ENCODE peak calls at places on chromosomes 12 and 14, in eight cellular contexts. One of them, this sample, is unnamed.

GRCh38 chr12:3223601-3224529 is 146.7 kb downstream of the TSPAN9 start:
- DNase-seq in GM12892: no peak
- DNase-seq in endothelial cell of umbilical vein: no peak
- DNase-seq in Panc1: no peak
- DNase-seq in stomach: no peak
- DNase-seq in suprapubic skin: no peak
- DNase-seq in transverse colon: no peak
- DNase-seq in breast epithelium: no peak
- DNase-seq in this sample: no peak

GRCh38 chr12:80513211-80513610 is 69.2 kb downstream of the PTPRQ start:
- DNase-seq in stomach: no peak
- DNase-seq in endothelial cell of umbilical vein: no peak
- DNase-seq in suprapubic skin: no peak
- DNase-seq in breast epithelium: no peak
- DNase-seq in GM12892: no peak
- DNase-seq in Panc1: no peak
- DNase-seq in transverse colon: no peak
- DNase-seq in this sample: no peak

GRCh38 chr14:63045234-63045611 is at the start of gene KCNH5:
- DNase-seq in endothelial cell of umbilical vein: peak
- DNase-seq in GM12892: peak
- DNase-seq in transverse colon: no peak
- DNase-seq in suprapubic skin: no peak
- DNase-seq in stomach: no peak
- DNase-seq in breast epithelium: no peak
- DNase-seq in Panc1: no peak
- DNase-seq in this sample: peak

GRCh38 chr14:92794547-92794941 is 439 bp downstream of the GOLGA5 start:
- DNase-seq in endothelial cell of umbilical vein: peak
- DNase-seq in suprapubic skin: no peak
- DNase-seq in breast epithelium: no peak
- DNase-seq in stomach: no peak
- DNase-seq in Panc1: no peak
- DNase-seq in transverse colon: peak
- DNase-seq in GM12892: no peak
- DNase-seq in this sample: peak

GRCh38 chr14:51335521-51335920 is 95.5 kb downstream of the TMX1 start:
- DNase-seq in GM12892: no peak
- DNase-seq in stomach: no peak
- DNase-seq in breast epithelium: no peak
- DNase-seq in Panc1: no peak
- DNase-seq in suprapubic skin: peak
- DNase-seq in transverse colon: peak
- DNase-seq in endothelial cell of umbilical vein: no peak
- DNase-seq in this sample: no peak

GRCh38 chr12:3496964-3497363 is 6.0 kb downstream of the PRMT8 start:
- DNase-seq in GM12892: no peak
- DNase-seq in endothelial cell of umbilical vein: no peak
- DNase-seq in transverse colon: no peak
- DNase-seq in suprapubic skin: no peak
- DNase-seq in stomach: no peak
- DNase-seq in breast epithelium: no peak
- DNase-seq in Panc1: no peak
- DNase-seq in this sample: no peak

GRCh38 chr12:75655233-75655879 is 143.9 kb upstream of the KRR1 start:
- DNase-seq in endothelial cell of umbilical vein: no peak
- DNase-seq in GM12892: no peak
- DNase-seq in breast epithelium: no peak
- DNase-seq in suprapubic skin: no peak
- DNase-seq in stomach: no peak
- DNase-seq in Panc1: no peak
- DNase-seq in transverse colon: no peak
- DNase-seq in this sample: no peak

GRCh38 chr12:101782544-101782855 is 43.2 kb upstream of the SYCP3 start:
- DNase-seq in breast epithelium: no peak
- DNase-seq in Panc1: no peak
- DNase-seq in GM12892: no peak
- DNase-seq in stomach: no peak
- DNase-seq in suprapubic skin: no peak
- DNase-seq in transverse colon: no peak
- DNase-seq in endothelial cell of umbilical vein: no peak
- DNase-seq in this sample: no peak

GRCh38 chr14:65664436-65664835 is 251.9 kb downstream of the FUT8 start:
- DNase-seq in GM12892: no peak
- DNase-seq in stomach: no peak
- DNase-seq in suprapubic skin: no peak
- DNase-seq in Panc1: no peak
- DNase-seq in transverse colon: no peak
- DNase-seq in breast epithelium: no peak
- DNase-seq in endothelial cell of umbilical vein: no peak
- DNase-seq in this sample: no peak

GRCh38 chr12:79737875-79738718 is 47.3 kb upstream of the PAWR start:
- DNase-seq in suprapubic skin: no peak
- DNase-seq in stomach: peak
- DNase-seq in Panc1: peak
- DNase-seq in transverse colon: peak
- DNase-seq in GM12892: peak
- DNase-seq in breast epithelium: no peak
- DNase-seq in endothelial cell of umbilical vein: peak
- DNase-seq in this sample: no peak

GRCh38 chr14:100755649-100756048 is 29.0 kb downstream of the DLK1 start:
- DNase-seq in suprapubic skin: no peak
- DNase-seq in endothelial cell of umbilical vein: no peak
- DNase-seq in transverse colon: no peak
- DNase-seq in GM12892: no peak
- DNase-seq in stomach: no peak
- DNase-seq in Panc1: no peak
- DNase-seq in breast epithelium: no peak
- DNase-seq in this sample: no peak

GRCh38 chr14:34439090-34439489 is 22.9 kb downstream of the SPTSSA start:
- DNase-seq in transverse colon: no peak
- DNase-seq in GM12892: no peak
- DNase-seq in breast epithelium: no peak
- DNase-seq in endothelial cell of umbilical vein: no peak
- DNase-seq in stomach: no peak
- DNase-seq in suprapubic skin: no peak
- DNase-seq in Panc1: no peak
- DNase-seq in this sample: no peak

GRCh38 chr12:65826513-65827171 is 2.4 kb downstream of the HMGA2 start:
- DNase-seq in transverse colon: no peak
- DNase-seq in breast epithelium: no peak
- DNase-seq in suprapubic skin: no peak
- DNase-seq in stomach: no peak
- DNase-seq in endothelial cell of umbilical vein: peak
- DNase-seq in Panc1: peak
- DNase-seq in GM12892: no peak
- DNase-seq in this sample: no peak

GRCh38 chr12:42237853-42238239 is 202 bp downstream of the YAF2 start:
- DNase-seq in GM12892: peak
- DNase-seq in endothelial cell of umbilical vein: no peak
- DNase-seq in breast epithelium: no peak
- DNase-seq in transverse colon: no peak
- DNase-seq in suprapubic skin: no peak
- DNase-seq in Panc1: no peak
- DNase-seq in stomach: no peak
- DNase-seq in this sample: no peak

GRCh38 chr12:126418357-126418756 is 1353.1 kb downstream of the AACS start:
- DNase-seq in breast epithelium: no peak
- DNase-seq in Panc1: no peak
- DNase-seq in GM12892: no peak
- DNase-seq in endothelial cell of umbilical vein: no peak
- DNase-seq in stomach: no peak
- DNase-seq in transverse colon: no peak
- DNase-seq in suprapubic skin: no peak
- DNase-seq in this sample: no peak
- TF ChIP-seq POLR2AphosphoS5 in breast epithelium: no peak
- TF ChIP-seq POLR2AphosphoS5 in Panc1: no peak
- TF ChIP-seq POLR2AphosphoS5 in GM12892: no peak
- TF ChIP-seq POLR2AphosphoS5 in endothelial cell of umbilical vein: no peak
- TF ChIP-seq POLR2AphosphoS5 in stomach: no peak
- TF ChIP-seq POLR2AphosphoS5 in transverse colon: no peak
- TF ChIP-seq POLR2AphosphoS5 in suprapubic skin: no peak
- TF ChIP-seq POLR2AphosphoS5 in this sample: no peak

DNA sequence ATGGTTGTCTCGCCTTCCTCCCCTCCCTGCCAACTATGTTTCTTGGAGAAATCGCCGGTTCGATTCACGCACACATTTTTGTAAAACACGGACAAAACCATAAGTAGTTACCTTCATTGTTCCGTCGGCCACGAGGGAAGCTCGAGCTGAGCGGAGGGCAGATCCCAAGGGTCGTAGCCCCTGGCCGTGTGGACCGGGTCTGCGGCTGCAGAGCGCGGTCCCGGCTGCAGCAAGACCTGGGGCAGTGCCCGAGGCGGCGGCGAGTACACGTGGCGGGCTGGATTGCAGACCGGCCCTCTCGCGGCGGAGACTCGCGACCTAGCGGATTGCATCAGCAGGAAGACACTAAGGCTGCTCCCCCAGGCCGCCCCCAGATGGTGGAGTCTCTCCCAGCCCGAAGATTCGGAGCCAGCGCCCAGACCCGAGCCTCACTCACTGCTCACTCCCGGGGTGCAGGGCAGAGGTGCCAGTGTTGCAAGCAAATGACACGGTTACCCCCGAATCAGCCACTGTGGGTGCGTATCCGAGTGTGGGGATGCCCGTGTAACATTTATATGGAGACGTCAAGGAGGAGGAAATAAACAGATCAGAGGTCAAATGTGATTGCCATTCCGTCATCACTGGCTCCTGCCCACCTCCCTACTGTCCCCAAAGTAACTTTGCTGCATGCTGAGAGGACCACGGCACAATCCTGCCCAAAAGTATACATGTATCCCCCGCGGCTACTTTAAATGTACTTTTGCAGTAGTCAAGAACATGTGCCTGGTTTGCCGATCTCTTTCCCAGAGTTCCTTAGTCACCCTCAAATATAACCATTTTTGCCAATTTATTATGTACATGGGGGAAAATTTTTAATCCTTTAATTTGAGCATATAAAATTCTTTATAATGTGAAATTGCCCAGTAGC is at the start of gene BCAT1:
- DNase-seq in endothelial cell of umbilical vein: peak
- DNase-seq in stomach: peak
- DNase-seq in breast epithelium: peak
- DNase-seq in Panc1: no peak
- DNase-seq in suprapubic skin: peak
- DNase-seq in GM12892: peak
- DNase-seq in transverse colon: peak
- DNase-seq in this sample: peak
- TF ChIP-seq POLR2AphosphoS5 in endothelial cell of umbilical vein: peak
- TF ChIP-seq POLR2AphosphoS5 in stomach: no peak
- TF ChIP-seq POLR2AphosphoS5 in breast epithelium: no peak
- TF ChIP-seq POLR2AphosphoS5 in Panc1: no peak
- TF ChIP-seq POLR2AphosphoS5 in suprapubic skin: no peak
- TF ChIP-seq POLR2AphosphoS5 in GM12892: peak
- TF ChIP-seq POLR2AphosphoS5 in transverse colon: no peak
- TF ChIP-seq POLR2AphosphoS5 in this sample: no peak

GRCh38 chr12:120169946-120170345 is 24.6 kb downstream of the GCN1 start:
- DNase-seq in breast epithelium: no peak
- DNase-seq in suprapubic skin: no peak
- DNase-seq in Panc1: no peak
- DNase-seq in endothelial cell of umbilical vein: no peak
- DNase-seq in transverse colon: no peak
- DNase-seq in stomach: no peak
- DNase-seq in GM12892: no peak
- DNase-seq in this sample: no peak

GRCh38 chr12:120167529-120168095 is 26.9 kb downstream of the GCN1 start:
- DNase-seq in endothelial cell of umbilical vein: peak
- DNase-seq in stomach: no peak
- DNase-seq in breast epithelium: no peak
- DNase-seq in suprapubic skin: no peak
- DNase-seq in transverse colon: no peak
- DNase-seq in GM12892: no peak
- DNase-seq in Panc1: no peak
- DNase-seq in this sample: no peak

GRCh38 chr12:120172053-120172452 is 22.5 kb downstream of the GCN1 start:
- DNase-seq in Panc1: no peak
- DNase-seq in endothelial cell of umbilical vein: no peak
- DNase-seq in GM12892: no peak
- DNase-seq in breast epithelium: no peak
- DNase-seq in stomach: no peak
- DNase-seq in transverse colon: no peak
- DNase-seq in suprapubic skin: no peak
- DNase-seq in this sample: no peak

GRCh38 chr12:120170631-120171030 is 23.9 kb downstream of the GCN1 start:
- DNase-seq in endothelial cell of umbilical vein: no peak
- DNase-seq in transverse colon: no peak
- DNase-seq in suprapubic skin: no peak
- DNase-seq in breast epithelium: no peak
- DNase-seq in Panc1: no peak
- DNase-seq in stomach: no peak
- DNase-seq in GM12892: no peak
- DNase-seq in this sample: no peak

DNA sequence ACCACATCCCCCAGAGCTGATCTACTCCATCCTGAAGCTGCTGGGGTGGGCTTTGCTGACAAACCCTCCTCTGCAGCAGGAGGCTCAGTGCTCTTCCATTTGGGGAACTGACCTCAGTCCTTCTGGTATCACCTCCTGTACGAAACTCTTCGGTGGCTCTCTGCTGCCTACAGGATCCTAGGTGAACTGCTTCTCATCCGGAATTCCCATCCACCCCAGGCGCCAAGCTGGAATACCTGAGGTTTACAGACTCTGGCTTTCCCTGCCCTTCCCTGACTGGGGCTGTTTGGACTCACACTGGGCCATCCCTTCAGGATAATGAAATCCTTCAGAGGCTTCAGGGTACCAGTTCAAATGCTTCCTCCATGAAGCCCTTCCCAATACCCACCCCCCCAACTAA is 26.2 kb downstream of the GCN1 start:
- DNase-seq in Panc1: no peak
- DNase-seq in suprapubic skin: no peak
- DNase-seq in GM12892: no peak
- DNase-seq in transverse colon: no peak
- DNase-seq in stomach: no peak
- DNase-seq in endothelial cell of umbilical vein: no peak
- DNase-seq in breast epithelium: no peak
- DNase-seq in this sample: no peak
- TF ChIP-seq POLR2AphosphoS5 in Panc1: no peak
- TF ChIP-seq POLR2AphosphoS5 in suprapubic skin: no peak
- TF ChIP-seq POLR2AphosphoS5 in GM12892: peak
- TF ChIP-seq POLR2AphosphoS5 in transverse colon: no peak
- TF ChIP-seq POLR2AphosphoS5 in stomach: no peak
- TF ChIP-seq POLR2AphosphoS5 in endothelial cell of umbilical vein: no peak
- TF ChIP-seq POLR2AphosphoS5 in breast epithelium: no peak
- TF ChIP-seq POLR2AphosphoS5 in this sample: no peak

DNA sequence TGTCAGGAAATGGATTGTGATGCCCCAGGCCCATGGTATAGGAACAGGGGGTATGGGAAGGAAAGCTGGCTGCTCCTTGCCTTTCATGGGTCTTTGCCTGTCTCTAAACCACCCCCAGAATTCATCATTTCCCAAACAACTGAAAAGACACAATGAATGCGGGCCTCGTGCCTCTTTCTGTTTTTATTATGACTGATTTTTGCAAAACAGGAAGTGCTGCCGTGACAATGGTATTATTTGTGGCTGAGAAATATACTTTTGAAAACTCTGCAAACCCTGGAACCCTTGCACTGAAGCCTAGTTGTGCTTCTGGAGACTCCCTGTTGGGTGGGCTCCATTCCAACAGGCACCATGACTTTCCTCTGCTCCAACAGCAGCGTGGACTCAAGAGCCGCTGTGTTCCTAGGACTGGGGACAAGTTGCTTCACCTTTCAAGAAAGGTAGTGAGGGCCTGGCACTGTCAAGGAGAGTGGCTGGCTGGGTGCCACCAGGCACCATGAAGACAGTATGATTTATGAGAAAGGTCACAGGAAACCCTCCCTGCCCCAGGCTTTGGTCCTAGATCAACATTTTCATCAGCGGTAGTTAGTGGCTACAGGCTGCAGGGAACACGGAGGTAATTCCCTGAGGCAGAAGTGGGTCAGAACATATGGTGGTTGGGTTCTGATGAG is 4.8 kb upstream of the DGLUCY start:
- DNase-seq in suprapubic skin: no peak
- DNase-seq in breast epithelium: peak
- DNase-seq in stomach: peak
- DNase-seq in endothelial cell of umbilical vein: peak
- DNase-seq in transverse colon: peak
- DNase-seq in GM12892: no peak
- DNase-seq in Panc1: no peak
- DNase-seq in this sample: peak
- TF ChIP-seq POLR2AphosphoS5 in suprapubic skin: no peak
- TF ChIP-seq POLR2AphosphoS5 in breast epithelium: no peak
- TF ChIP-seq POLR2AphosphoS5 in stomach: no peak
- TF ChIP-seq POLR2AphosphoS5 in endothelial cell of umbilical vein: peak
- TF ChIP-seq POLR2AphosphoS5 in transverse colon: no peak
- TF ChIP-seq POLR2AphosphoS5 in GM12892: no peak
- TF ChIP-seq POLR2AphosphoS5 in Panc1: no peak
- TF ChIP-seq POLR2AphosphoS5 in this sample: no peak

This sample was measured in upper lobe of left lung.